ENCODE peak calls at places on chromosome 13, in ten cellular contexts. O is GM23338; C is A549; Y is right lobe of liver; S is stomach; G is CD8-positive, alpha-beta T cell; E is adrenal gland; P is heart left ventricle; T is psoas muscle; F is sigmoid colon. W is an unnamed sample.

GRCh38 chr13:35139591-35139990 is 197.5 kb downstream of the NBEA start:
- DNase-seq in O (no peak), C (no peak), Y (no peak), S (no peak), G (no peak), E (peak), P (no peak), T (no peak), F (no peak), W (no peak)

GRCh38 chr13:26219726-26220125 is 2.4 kb downstream of the RNF6 start:
- DNase-seq in O (no peak), C (no peak), Y (no peak), S (no peak), G (no peak), E (no peak), P (no peak), T (no peak), F (no peak), W (no peak)

GRCh38 chr13:46831588-46832194 is 34.7 kb upstream of the ESD start:
- DNase-seq in O (peak), C (peak), Y (no peak), S (no peak), G (no peak), E (peak), P (no peak), T (no peak), F (no peak), W (no peak)

GRCh38 chr13:111216166-111216960 is 101.3 kb downstream of the ARHGEF7 start:
- DNase-seq in O (peak), C (peak), Y (no peak), S (peak), G (peak), E (peak), P (no peak), T (peak), F (no peak), W (no peak)

GRCh38 chr13:109955598-109955997 is 169.2 kb upstream of the IRS2 start:
- DNase-seq in O (no peak), C (no peak), Y (no peak), S (no peak), G (no peak), E (no peak), P (no peak), T (no peak), F (no peak), W (no peak)

GRCh38 chr13:108044929-108045328 is 170.4 kb downstream of the LIG4 start:
- DNase-seq in O (no peak), C (no peak), Y (no peak), S (no peak), G (no peak), E (no peak), P (no peak), T (no peak), F (no peak), W (no peak)

GRCh38 chr13:30133976-30134375 is 173.4 kb downstream of the KATNAL1 start:
- DNase-seq in O (no peak), C (no peak), Y (no peak), S (no peak), G (no peak), E (peak), P (no peak), T (peak), F (no peak), W (no peak)

GRCh38 chr13:109989686-109990085 is 203.3 kb upstream of the IRS2 start:
- DNase-seq in O (no peak), C (no peak), Y (no peak), S (no peak), G (no peak), E (no peak), P (no peak), T (no peak), F (no peak), W (peak)

GRCh38 chr13:24282256-24282655 is 27.1 kb upstream of the C1QTNF9 start:
- DNase-seq in O (no peak), C (no peak), Y (no peak), S (peak), G (no peak), E (peak), P (no peak), T (no peak), F (no peak), W (peak)

GRCh38 chr13:30711837-30712236 is 23.5 kb upstream of the ALOX5AP start:
- DNase-seq in O (no peak), C (no peak), Y (no peak), S (no peak), G (no peak), E (no peak), P (no peak), T (no peak), F (no peak), W (no peak)

GRCh38 chr13:101343128-101343787 is 73.0 kb downstream of the NALCN start:
- DNase-seq in O (peak), C (no peak), Y (no peak), S (no peak), G (no peak), E (no peak), P (no peak), T (no peak), F (no peak), W (no peak)

GRCh38 chr13:19606152-19606551 is 27.3 kb upstream of the MPHOSPH8 start:
- DNase-seq in O (no peak), C (no peak), Y (no peak), S (no peak), G (no peak), E (no peak), P (no peak), T (no peak), F (no peak), W (no peak)

GRCh38 chr13:112169941-112170822 is 103.2 kb downstream of the SOX1 start:
- DNase-seq in O (no peak), C (no peak), Y (no peak), S (no peak), G (no peak), E (no peak), P (no peak), T (no peak), F (no peak), W (no peak)

GRCh38 chr13:109973279-109973678 is 186.9 kb upstream of the IRS2 start:
- DNase-seq in O (no peak), C (no peak), Y (no peak), S (no peak), G (no peak), E (no peak), P (no peak), T (no peak), F (no peak), W (peak)

GRCh38 chr13:75055296-75055695 is 426.7 kb downstream of the TBC1D4 start:
- DNase-seq in O (no peak), C (no peak), Y (no peak), S (no peak), G (no peak), E (no peak), P (no peak), T (no peak), F (no peak), W (no peak)

GRCh38 chr13:19658192-19658591 is 24.7 kb downstream of the MPHOSPH8 start:
- DNase-seq in O (no peak), C (no peak), Y (no peak), S (no peak), G (no peak), E (peak), P (no peak), T (no peak), F (no peak), W (no peak)

GRCh38 chr13:76965759-76966421 is 17.6 kb downstream of the ACOD1 start:
- DNase-seq in O (no peak), C (no peak), Y (peak), S (peak), G (no peak), E (peak), P (peak), T (peak), F (peak), W (peak)

GRCh38 chr13:107867701-107868661 is 347.4 kb downstream of the LIG4 start:
- DNase-seq in O (peak), C (no peak), Y (no peak), S (peak), G (no peak), E (no peak), P (no peak), T (no peak), F (no peak), W (no peak)

GRCh38 chr13:76903544-76904162 is 17.4 kb upstream of the KCTD12 start:
- DNase-seq in O (peak), C (peak), Y (peak), S (peak), G (peak), E (peak), P (peak), T (no peak), F (peak), W (peak)

GRCh38 chr13:23140492-23140891 is 40.3 kb upstream of the SGCG start:
- DNase-seq in O (no peak), C (no peak), Y (no peak), S (no peak), G (no peak), E (no peak), P (no peak), T (no peak), F (no peak), W (no peak)

GRCh38 chr13:94800423-94800822 is 88.1 kb upstream of the SOX21 start:
- DNase-seq in O (no peak), C (no peak), Y (no peak), S (no peak), G (no peak), E (no peak), P (no peak), T (no peak), F (no peak), W (no peak)

GRCh38 chr13:25743426-25743825 is 308.4 kb downstream of the SHISA2 start:
- DNase-seq in O (no peak), C (no peak), Y (no peak), S (no peak), G (no peak), E (no peak), P (no peak), T (no peak), F (no peak), W (no peak)

GRCh38 chr13:44698076-44698475 is 121.9 kb upstream of the TSC22D1 start:
- DNase-seq in O (no peak), C (no peak), Y (no peak), S (no peak), G (no peak), E (no peak), P (no peak), T (no peak), F (no peak), W (no peak)

GRCh38 chr13:99871249-99871898 is 100.2 kb downstream of the ZIC5 start:
- DNase-seq in O (no peak), C (no peak), Y (no peak), S (no peak), G (no peak), E (no peak), P (no peak), T (no peak), F (no peak), W (no peak)

GRCh38 chr13:21322988-21323387 is 136.1 kb downstream of the ZDHHC20 start:
- DNase-seq in O (no peak), C (no peak), Y (no peak), S (no peak), G (no peak), E (no peak), P (no peak), T (no peak), F (no peak), W (no peak)
- H3K27ac ChIP-seq in O (no peak), C (no peak), Y (no peak), S (no peak), G (no peak), E (no peak), P (no peak), T (no peak), F (no peak), W (no peak)

GRCh38 chr13:41012536-41012935 is 6.6 kb downstream of the ELF1 start:
- DNase-seq in O (no peak), C (no peak), Y (no peak), S (no peak), G (no peak), E (no peak), P (no peak), T (no peak), F (no peak), W (no peak)
- H3K4me3 ChIP-seq in O (no peak), C (no peak), Y (no peak), S (no peak), G (no peak), E (no peak), P (no peak), T (no peak), F (no peak), W (no peak)

GRCh38 chr13:59706101-59706976 is 457.4 kb downstream of the DIAPH3 start:
- DNase-seq in O (no peak), C (no peak), Y (no peak), S (no peak), G (no peak), E (no peak), P (no peak), T (no peak), F (no peak), W (no peak)

GRCh38 chr13:59715591-59715990 is 448.1 kb downstream of the DIAPH3 start:
- DNase-seq in O (no peak), C (no peak), Y (no peak), S (no peak), G (no peak), E (no peak), P (no peak), T (no peak), F (no peak), W (no peak)

GRCh38 chr13:59710416-59710815 is 453.3 kb downstream of the DIAPH3 start:
- DNase-seq in O (no peak), C (no peak), Y (no peak), S (no peak), G (no peak), E (no peak), P (no peak), T (no peak), F (no peak), W (no peak)

DNA sequence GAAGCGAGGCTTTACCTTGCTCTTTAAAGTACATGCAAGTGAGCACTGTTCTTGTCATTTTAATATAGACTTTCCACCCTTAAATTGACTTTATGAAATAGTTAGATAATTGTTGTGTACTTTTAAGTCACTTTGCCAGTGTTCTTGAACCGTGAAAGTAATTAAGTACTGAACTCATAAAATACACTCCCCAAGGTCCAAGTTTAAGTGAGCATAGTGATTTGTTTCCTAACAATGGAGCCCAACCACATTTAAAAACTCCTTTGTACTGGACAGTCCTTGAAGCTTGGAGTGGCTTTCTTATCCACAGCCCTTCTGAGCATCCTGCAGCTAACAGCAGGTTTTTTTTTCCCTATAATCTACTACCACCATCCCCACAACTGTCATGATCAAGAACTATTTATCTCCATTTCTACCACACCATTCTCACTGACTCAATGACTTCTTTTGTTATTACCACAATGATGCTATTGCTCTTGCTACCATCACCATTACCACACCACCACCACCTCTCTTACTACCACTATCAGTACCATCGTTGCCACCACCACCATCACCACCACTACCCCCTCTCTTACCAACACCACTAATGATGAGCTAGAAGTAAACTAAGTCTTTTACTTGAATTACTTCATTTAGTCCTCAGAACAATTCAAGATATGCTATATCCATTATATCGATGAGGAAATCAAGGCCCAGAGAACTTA is 452.6 kb downstream of the DIAPH3 start:
- DNase-seq in O (no peak), C (no peak), Y (no peak), S (no peak), G (no peak), E (no peak), P (no peak), T (no peak), F (no peak), W (no peak)
- H3K27ac ChIP-seq in O (no peak), C (no peak), Y (no peak), S (no peak), G (no peak), E (no peak), P (no peak), T (no peak), F (no peak), W (no peak)

GRCh38 chr13:52597676-52598075 is 44.6 kb upstream of the HNRNPA1L2 start:
- DNase-seq in O (no peak), C (no peak), Y (no peak), S (no peak), G (no peak), E (no peak), P (no peak), T (no peak), F (no peak), W (no peak)

GRCh38 chr13:52599853-52600603 is 42.2 kb upstream of the HNRNPA1L2 start:
- DNase-seq in O (peak), C (no peak), Y (peak), S (no peak), G (no peak), E (no peak), P (peak), T (peak), F (no peak), W (no peak)

GRCh38 chr13:52599037-52599852 is 43.0 kb upstream of the HNRNPA1L2 start:
- DNase-seq in O (no peak), C (no peak), Y (no peak), S (no peak), G (no peak), E (no peak), P (peak), T (no peak), F (no peak), W (no peak)

DNA sequence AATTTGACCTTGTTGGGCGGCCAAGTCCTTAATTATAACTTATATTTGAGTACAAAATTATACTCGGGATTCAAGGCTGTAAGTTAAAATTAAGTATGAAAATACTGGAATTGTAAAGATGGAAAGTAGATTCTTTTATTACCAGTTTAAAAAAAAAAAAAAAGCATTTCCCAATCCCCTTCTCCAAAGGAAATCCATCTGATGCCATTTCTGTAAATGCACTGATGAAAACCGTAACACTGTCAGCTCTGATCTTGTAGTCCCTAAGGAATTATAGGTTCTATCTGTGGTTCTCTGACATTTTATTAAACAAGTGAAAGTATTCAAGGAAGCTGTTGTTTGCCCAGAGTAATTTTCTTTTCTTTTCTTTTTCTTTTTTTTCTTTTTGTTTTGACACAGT is 41.6 kb upstream of the HNRNPA1L2 start:
- DNase-seq in O (no peak), C (no peak), Y (no peak), S (no peak), G (no peak), E (no peak), P (no peak), T (no peak), F (no peak), W (no peak)
- H3K4me3 ChIP-seq in O (peak), C (no peak), Y (no peak), S (peak), G (no peak), E (no peak), P (peak), T (peak), F (peak), W (peak)

GRCh38 chr13:38636756-38637155 is 50.1 kb upstream of the FREM2 start:
- DNase-seq in O (peak), C (no peak), Y (no peak), S (peak), G (no peak), E (no peak), P (no peak), T (no peak), F (no peak), W (no peak)
- H3K27ac ChIP-seq in O (no peak), C (no peak), Y (no peak), S (no peak), G (no peak), E (no peak), P (no peak), T (no peak), F (no peak), W (no peak)